ENCODE peak calls at places on chromosomes 7 and 10, in eight cellular contexts. Z, E, I, T, N, R, P and W are unnamed samples.

GRCh38 chr7:110568388-110568787 is 522.5 kb upstream of the LRRN3 start:
- DNase-seq in I (no peak), R (no peak), Z (no peak), T (no peak), N (no peak), E (no peak), P (no peak), W (no peak)

GRCh38 chr10:103917326-103918052 is 495 bp downstream of the STN1 start:
- DNase-seq in R (peak), Z (peak), T (peak), E (no peak), I (no peak), P (no peak), N (no peak), W (peak)

GRCh38 chr10:121851791-121852190 is 76.0 kb downstream of the ATE1 start:
- DNase-seq in I (no peak), P (no peak), N (no peak), R (no peak), T (peak), E (no peak), Z (no peak), W (no peak)

GRCh38 chr10:81288544-81288943 is 586.5 kb upstream of the NRG3 start:
- DNase-seq in N (no peak), I (no peak), T (no peak), R (no peak), E (no peak), Z (no peak), P (no peak), W (no peak)

GRCh38 chr7:158818325-158819213 is 10.7 kb downstream of the ESYT2 start:
- DNase-seq in R (peak), P (peak), T (peak), E (peak), Z (peak), I (peak), N (peak), W (peak)

GRCh38 chr7:20327047-20327446 is 3.7 kb upstream of the ITGB8 start:
- DNase-seq in N (no peak), P (no peak), I (no peak), R (peak), Z (no peak), T (no peak), E (no peak), W (peak)

GRCh38 chr10:103535595-103535994 is 42.1 kb downstream of the NEURL1 start:
- DNase-seq in N (no peak), P (peak), E (no peak), I (peak), Z (no peak), T (no peak), R (no peak), W (no peak)

GRCh38 chr10:90644165-90644564 is 213.7 kb downstream of the HTR7 start:
- DNase-seq in T (no peak), R (no peak), N (no peak), E (no peak), P (no peak), I (no peak), Z (no peak), W (no peak)

GRCh38 chr7:131843862-131844261 is 287.4 kb upstream of the PODXL start:
- DNase-seq in P (no peak), R (peak), T (no peak), E (no peak), N (no peak), I (no peak), Z (no peak), W (no peak)

GRCh38 chr7:104809906-104810305 is 204.1 kb upstream of the KMT2E start:
- DNase-seq in Z (no peak), I (no peak), R (no peak), N (no peak), T (no peak), E (no peak), P (no peak), W (no peak)

GRCh38 chr10:129707406-129708388 is 240.7 kb downstream of the MGMT start:
- DNase-seq in N (peak), T (no peak), I (no peak), R (peak), P (peak), E (no peak), Z (no peak), W (peak)

GRCh38 chr7:132117181-132117580 is 459.1 kb downstream of the PLXNA4 start:
- DNase-seq in N (no peak), P (no peak), T (no peak), I (no peak), R (peak), Z (no peak), E (no peak), W (peak)

GRCh38 chr10:132100556-132101349 is 35.0 kb downstream of the JAKMIP3 start:
- DNase-seq in N (no peak), R (no peak), T (no peak), I (peak), E (no peak), P (peak), Z (peak), W (no peak)

GRCh38 chr7:122217125-122217524 is 73.1 kb upstream of the AASS start:
- DNase-seq in T (no peak), I (no peak), R (no peak), E (no peak), N (no peak), Z (no peak), P (no peak), W (no peak)

GRCh38 chr10:129788211-129788610 is 175.9 kb downstream of the EBF3 start:
- DNase-seq in I (no peak), Z (no peak), P (peak), R (no peak), N (no peak), E (no peak), T (no peak), W (no peak)

GRCh38 chr7:101159696-101160674 is 5.4 kb downstream of the VGF start:
- DNase-seq in N (no peak), I (no peak), P (no peak), E (no peak), T (no peak), R (peak), Z (no peak), W (no peak)

GRCh38 chr10:133249094-133249780 is 11.6 kb downstream of the VENTX start:
- DNase-seq in Z (no peak), N (no peak), I (no peak), T (no peak), E (no peak), R (no peak), P (no peak), W (no peak)

GRCh38 chr7:47538846-47539311 is 43.0 kb downstream of the TNS3 start:
- DNase-seq in N (no peak), E (no peak), R (no peak), Z (no peak), P (peak), T (no peak), I (no peak), W (no peak)

GRCh38 chr10:5043716-5044115 is 40.1 kb upstream of the AKR1C2 start:
- DNase-seq in R (no peak), P (no peak), N (no peak), I (no peak), E (no peak), Z (peak), T (no peak), W (no peak)

GRCh38 chr7:5423844-5424688 is 432 bp upstream of the TNRC18 start:
- DNase-seq in E (peak), T (peak), P (peak), N (peak), Z (peak), I (peak), R (peak), W (peak)
- H3K4me3 ChIP-seq in E (peak), T (peak), P (peak), N (peak), Z (peak), I (peak), R (peak), W (peak)

GRCh38 chr10:47438857-47439474 is 44.9 kb downstream of the ANXA8 start:
- DNase-seq in R (peak), I (no peak), Z (peak), T (peak), P (peak), N (peak), E (peak), W (peak)
- TF ChIP-seq CTCF in R (peak), I (no peak), Z (peak), T (peak), P (no peak), N (peak), E (peak), W (peak)

GRCh38 chr10:31659665-31660064 is 269.0 kb downstream of the ARHGAP12 start:
- DNase-seq in Z (no peak), E (no peak), N (no peak), P (no peak), T (no peak), I (no peak), R (no peak), W (no peak)

GRCh38 chr10:31652038-31652437 is 276.6 kb downstream of the ARHGAP12 start:
- DNase-seq in E (no peak), P (no peak), Z (no peak), R (no peak), N (no peak), T (no peak), I (no peak), W (no peak)

GRCh38 chr10:31660301-31660700 is 268.3 kb downstream of the ARHGAP12 start:
- DNase-seq in E (no peak), I (no peak), P (no peak), N (no peak), Z (no peak), T (no peak), R (no peak), W (no peak)

GRCh38 chr10:31656820-31657470 is 271.7 kb downstream of the ARHGAP12 start:
- DNase-seq in T (no peak), R (no peak), P (no peak), Z (no peak), E (no peak), I (no peak), N (no peak), W (no peak)

GRCh38 chr10:31657471-31657844 is 271.2 kb downstream of the ARHGAP12 start:
- DNase-seq in R (no peak), I (no peak), T (no peak), E (no peak), N (no peak), Z (no peak), P (no peak), W (no peak)
- H3K4me3 ChIP-seq in R (no peak), I (no peak), T (no peak), E (no peak), N (no peak), Z (no peak), P (no peak), W (no peak)

DNA sequence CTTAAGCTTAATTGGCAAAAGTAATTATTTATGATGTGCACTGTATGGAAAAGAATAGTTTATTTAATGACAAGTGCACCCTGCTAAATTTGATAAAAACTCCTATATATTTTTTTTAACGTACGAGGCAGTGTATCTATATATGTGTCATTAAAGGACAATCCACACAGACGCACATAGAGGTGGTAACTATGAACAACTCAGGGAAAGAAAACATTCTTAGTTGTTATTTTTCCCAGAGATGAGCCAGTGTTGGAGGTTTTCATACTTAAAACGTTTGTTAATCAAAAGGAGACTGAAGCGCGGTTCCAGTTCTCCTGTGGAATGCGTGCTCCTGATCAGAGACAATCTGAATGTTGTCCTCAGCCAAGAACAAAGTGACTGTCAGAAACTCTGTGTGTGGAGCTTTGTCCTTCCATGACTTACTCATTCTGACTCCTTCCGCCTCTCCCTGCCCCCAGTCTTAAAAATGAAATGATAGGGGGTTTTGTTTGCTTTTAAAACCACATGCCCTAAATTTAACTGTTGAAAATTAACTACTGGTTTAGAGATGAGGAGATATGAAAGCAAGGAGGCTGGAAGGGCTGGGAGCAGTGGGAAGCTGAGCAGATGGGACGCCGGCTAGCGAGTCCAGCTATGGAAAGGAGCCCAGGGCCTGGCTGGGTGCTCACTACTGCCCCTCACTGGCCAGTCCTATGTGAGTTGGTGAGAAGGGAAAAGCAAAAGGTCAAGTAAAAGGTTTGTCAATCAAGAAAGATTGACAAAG is 99.6 kb downstream of the SVIL start:
- DNase-seq in E (peak), R (peak), N (peak), T (peak), Z (no peak), P (no peak), I (no peak), W (peak)
- TF ChIP-seq CTCF in E (peak), R (peak), N (peak), T (peak), Z (peak), P (no peak), I (peak), W (peak)

GRCh38 chr7:64706625-64707292 is 40.8 kb downstream of the ZNF107 start:
- DNase-seq in I (no peak), T (no peak), R (no peak), P (no peak), N (no peak), E (no peak), Z (no peak), W (no peak)
- H3K4me3 ChIP-seq in I (peak), T (no peak), R (no peak), P (no peak), N (no peak), E (no peak), Z (no peak), W (no peak)